ENCODE peak calls at places on chromosomes 16 and 17, in four cellular contexts. E is upper lobe of left lung, S is GM12878, F is suprapubic skin. U is an unnamed sample. For H3K9me3, the result is how much of the 10 kb centered on the place peaks cover.

GRCh38 chr16:11636172-11636721 is 32.0 kb upstream of the SNN start:
- DNase-seq in S (no peak), E (peak), F (no peak), U (peak)

GRCh38 chr17:63956296-63956920 is 16.3 kb downstream of the SCN4A start:
- DNase-seq in F (no peak), S (no peak), E (no peak), U (no peak)

GRCh38 chr17:2388705-2389099 is 12.2 kb downstream of the MNT start:
- DNase-seq in S (no peak), F (no peak), E (no peak), U (no peak)

GRCh38 chr17:4914009-4914408 is 11.1 kb upstream of the CHRNE start:
- DNase-seq in E (no peak), F (no peak), S (no peak), U (no peak)

GRCh38 chr17:65027305-65027704 is 29.2 kb downstream of the GNA13 start:
- DNase-seq in E (no peak), F (no peak), S (peak), U (no peak)

GRCh38 chr16:70715113-70715711 is 29.4 kb upstream of the MTSS2 start:
- DNase-seq in E (peak), S (no peak), F (no peak), U (peak)

GRCh38 chr17:63039342-63039741 is 73.3 kb downstream of the TANC2 start:
- DNase-seq in F (no peak), E (no peak), S (no peak), U (no peak)

GRCh38 chr16:67423634-67424575 is 7.0 kb upstream of the HSD11B2 start:
- DNase-seq in F (no peak), E (peak), S (no peak), U (no peak)

GRCh38 chr17:39791296-39791992 is 53.7 kb downstream of the GRB7 start:
- DNase-seq in S (no peak), E (no peak), F (no peak), U (no peak)

GRCh38 chr16:46918400-46918799 is 34.2 kb downstream of the GPT2 start:
- DNase-seq in F (no peak), E (no peak), S (no peak), U (no peak)

GRCh38 chr17:44219636-44220210 is at the start of gene UBTF:
- DNase-seq in E (peak), S (no peak), F (no peak), U (peak)

GRCh38 chr17:57913576-57914273 is 41.5 kb downstream of the CUEDC1 start:
- DNase-seq in E (no peak), F (no peak), S (no peak), U (no peak)

GRCh38 chr16:27234171-27234570 is 30.8 kb downstream of the KDM8 start:
- DNase-seq in S (no peak), E (no peak), F (no peak), U (no peak)
- H3K27ac ChIP-seq in S (no peak), E (peak), F (no peak), U (peak)

GRCh38 chr17:78804777-78805176 is 22.7 kb upstream of the CYTH1 start:
- DNase-seq in F (no peak), E (no peak), S (no peak), U (no peak)
- TF ChIP-seq POLR2AphosphoS5 in F (peak), E (peak), S (no peak), U (peak)

GRCh38 chr17:52751051-52751450 is 592.5 kb upstream of the CA10 start:
- DNase-seq in S (no peak), F (no peak), E (no peak), U (no peak)
- H3K9me3 ChIP-seq in S (under half), F (under half), E (under half), U (under half)

DNA sequence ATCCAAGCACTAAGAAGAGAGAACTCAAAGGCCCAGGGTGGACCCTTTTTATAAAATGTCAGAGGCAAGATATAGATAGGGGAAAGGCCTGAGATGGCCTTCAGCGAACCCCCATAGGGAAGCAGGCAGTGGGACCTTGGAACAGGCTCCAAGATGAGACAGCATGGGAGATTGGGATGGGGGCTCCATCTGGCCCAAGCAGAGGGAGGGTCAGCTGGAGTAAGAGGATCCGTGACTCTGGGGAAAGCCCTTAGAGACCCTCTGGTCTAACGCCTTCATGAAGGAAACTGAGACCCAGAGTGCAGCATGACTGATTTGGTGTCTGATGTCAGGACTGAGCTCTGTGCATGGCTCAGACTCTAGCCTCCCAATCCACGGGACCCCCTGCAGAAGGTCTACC is 30.8 kb downstream of the C17orf100 start:
- DNase-seq in F (no peak), S (no peak), E (no peak), U (no peak)
- H3K27ac ChIP-seq in F (no peak), S (no peak), E (no peak), U (no peak)

GRCh38 chr17:40906613-40907012 is 21.6 kb upstream of the KRT20 start:
- DNase-seq in S (no peak), F (no peak), E (no peak), U (no peak)

GRCh38 chr17:40910441-40910841 is 25.4 kb upstream of the KRT20 start:
- DNase-seq in E (no peak), F (no peak), S (no peak), U (no peak)

GRCh38 chr17:40912506-40913220 is 24.8 kb downstream of the KRT23 start:
- DNase-seq in F (no peak), E (no peak), S (no peak), U (no peak)

GRCh38 chr17:40909755-40910154 is 24.7 kb upstream of the KRT20 start:
- DNase-seq in F (no peak), S (no peak), E (no peak), U (no peak)

DNA sequence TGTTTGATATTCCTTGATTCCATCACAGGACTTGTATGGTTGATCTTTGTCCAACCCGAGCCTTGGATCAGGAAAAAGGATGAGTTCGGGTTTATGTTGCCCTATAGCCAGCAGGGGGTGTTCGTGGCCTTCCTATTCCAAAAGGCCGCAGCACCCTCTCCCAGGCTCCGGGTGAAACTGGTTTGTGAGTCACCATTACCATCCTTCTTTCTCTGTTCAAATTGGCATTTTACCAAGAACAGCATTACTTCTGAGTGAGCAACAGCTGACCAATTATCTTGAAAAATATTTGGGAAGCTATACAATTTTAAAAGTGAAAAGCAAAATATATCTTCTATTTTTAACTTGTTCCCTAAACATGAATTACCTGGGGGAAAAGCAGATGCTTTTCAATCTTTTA is 24.3 kb upstream of the KRT20 start:
- DNase-seq in S (no peak), E (peak), F (peak), U (peak)
- TF ChIP-seq POLR2AphosphoS5 in S (no peak), E (no peak), F (peak), U (no peak)

GRCh38 chr16:854808-855410 is 54.4 kb upstream of the GNG13 start:
- DNase-seq in F (no peak), S (no peak), E (no peak), U (no peak)

GRCh38 chr16:852451-853185 is 52.1 kb upstream of the GNG13 start:
- DNase-seq in S (no peak), E (no peak), F (no peak), U (no peak)

GRCh38 chr16:851871-852270 is 51.3 kb upstream of the GNG13 start:
- DNase-seq in F (no peak), S (no peak), E (no peak), U (no peak)

GRCh38 chr16:853981-854807 is 53.7 kb upstream of the GNG13 start:
- DNase-seq in S (no peak), F (no peak), E (no peak), U (no peak)

GRCh38 chr16:853306-853705 is 52.8 kb upstream of the GNG13 start:
- DNase-seq in E (no peak), F (no peak), S (no peak), U (no peak)
- H3K9me3 ChIP-seq in E (under half), F (under half), S (under half), U (under half)

GRCh38 chr17:76439314-76439928 is 13.5 kb downstream of the UBE2O start:
- DNase-seq in E (no peak), F (no peak), S (no peak), U (no peak)
- H3K27ac ChIP-seq in E (no peak), F (no peak), S (no peak), U (no peak)

GRCh38 chr16:52436646-52437645 is 110.0 kb downstream of the TOX3 start:
- DNase-seq in F (no peak), E (no peak), S (no peak), U (no peak)
- TF ChIP-seq POLR2AphosphoS5 in F (no peak), E (no peak), S (no peak), U (no peak)